ENCODE peak calls at places on chromosomes 2 and 18, in six cellular contexts. S, K, U, I, D and X are unnamed samples.

GRCh38 chr2:43135583-43135982 is 90.8 kb downstream of the ZFP36L2 start:
- DNase-seq in S (no peak), K (peak; percentile 59), U (no peak), I (no peak), D (no peak), X (no peak)

GRCh38 chr2:84846732-84847131 is 34.2 kb downstream of the TRABD2A start:
- DNase-seq in S (no peak), K (no peak), U (peak; percentile 56), I (no peak), D (no peak), X (no peak)

GRCh38 chr2:170249761-170250160 is 71.8 kb downstream of the MYO3B start:
- DNase-seq in S (no peak), K (no peak), U (no peak), I (no peak), D (no peak), X (no peak)

GRCh38 chr2:97992836-97993825 is 2.6 kb downstream of the TMEM131 start:
- DNase-seq in S (no peak), K (no peak), U (peak; percentile 56), I (no peak), D (no peak), X (no peak)

GRCh38 chr2:215436705-215437570 is 1.1 kb upstream of the FN1 start:
- DNase-seq in S (no peak), K (no peak), U (peak; percentile 53), I (no peak), D (peak; percentile 60), X (no peak)

GRCh38 chr2:120863661-120864320 is 128.1 kb downstream of the GLI2 start:
- DNase-seq in S (no peak), K (peak; percentile 66), U (peak; percentile 94), I (peak; percentile 75), D (peak; percentile 27), X (no peak)

GRCh38 chr2:47002480-47003381 is 87.1 kb upstream of the MCFD2 start:
- DNase-seq in S (no peak), K (no peak), U (peak; percentile 47), I (no peak), D (no peak), X (no peak)

GRCh38 chr18:75269140-75269676 is 58.6 kb downstream of the TSHZ1 start:
- DNase-seq in S (no peak), K (no peak), U (no peak), I (no peak), D (no peak), X (no peak)

GRCh38 chr2:161307676-161308075 is 549 bp upstream of the PSMD14 start:
- DNase-seq in S (no peak), K (no peak), U (no peak), I (no peak), D (no peak), X (no peak)

GRCh38 chr2:2520396-2520795 is 189.3 kb upstream of the MYT1L start:
- DNase-seq in S (no peak), K (no peak), U (no peak), I (peak; percentile 42), D (no peak), X (no peak)

GRCh38 chr2:100008960-100009359 is 133.4 kb downstream of the AFF3 start:
- DNase-seq in S (no peak), K (no peak), U (peak; percentile 61), I (no peak), D (no peak), X (no peak)

GRCh38 chr18:23573948-23574431 is 12.3 kb downstream of the NPC1 start:
- DNase-seq in S (peak; percentile 30), K (no peak), U (peak; percentile 77), I (no peak), D (peak; percentile 60), X (no peak)

GRCh38 chr18:73987247-73987980 is 160.2 kb downstream of the FBXO15 start:
- DNase-seq in S (no peak), K (no peak), U (peak; percentile 18), I (no peak), D (no peak), X (no peak)

GRCh38 chr18:77899972-77900754 is 650.5 kb downstream of the GALR1 start:
- DNase-seq in S (peak; percentile 44), K (peak; percentile 85), U (peak; percentile 72), I (no peak), D (no peak), X (peak; percentile 31)

GRCh38 chr18:76633504-76634259 is 138.6 kb upstream of the ZNF516 start:
- DNase-seq in S (no peak), K (no peak), U (no peak), I (no peak), D (no peak), X (no peak)

GRCh38 chr2:96325884-96326255 is 753 bp downstream of the ITPRIPL1 start:
- DNase-seq in S (peak; percentile 62), K (peak; percentile 81), U (no peak), I (peak; percentile 58), D (no peak), X (peak; percentile 14)

GRCh38 chr18:47912343-47912742 is 18.1 kb downstream of the SMAD2 start:
- DNase-seq in S (no peak), K (no peak), U (no peak), I (peak; percentile 72), D (no peak), X (no peak)

GRCh38 chr18:47909484-47909883 is 21.0 kb downstream of the SMAD2 start:
- DNase-seq in S (no peak), K (no peak), U (no peak), I (no peak), D (no peak), X (no peak)

GRCh38 chr18:47908523-47909039 is 21.9 kb downstream of the SMAD2 start:
- DNase-seq in S (no peak), K (no peak), U (no peak), I (no peak), D (no peak), X (no peak)

GRCh38 chr18:47912794-47913594 is 17.5 kb downstream of the SMAD2 start:
- DNase-seq in S (no peak), K (no peak), U (no peak), I (no peak), D (no peak), X (no peak)

DNA sequence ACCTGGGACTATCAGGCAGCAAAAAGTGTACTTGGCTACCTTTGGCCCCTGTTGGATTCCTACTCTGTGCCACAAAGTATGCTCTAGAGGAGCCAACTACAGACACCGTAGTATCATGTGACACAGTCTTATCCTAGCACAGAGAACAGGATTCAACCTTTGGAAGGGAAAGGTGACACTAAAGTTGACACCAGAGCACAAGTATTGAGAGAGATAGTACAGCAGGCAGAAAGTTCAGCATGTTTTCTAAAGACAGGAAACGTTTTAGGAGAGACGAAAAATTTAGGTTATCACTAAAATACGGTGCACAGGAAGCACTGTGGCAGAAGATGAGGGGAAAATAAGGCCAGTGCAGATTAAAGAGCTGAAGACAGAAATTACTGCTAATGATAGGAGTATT is 18.6 kb downstream of the SMAD2 start:
- DNase-seq in S (no peak), K (no peak), U (no peak), I (no peak), D (no peak), X (no peak)
- H3K27ac ChIP-seq in S (no peak overlapping the region), K (peak overlapping the region; percentile 49), U (no peak overlapping the region), I (peak overlapping the region; percentile 68), D (no peak overlapping the region), X (no peak overlapping the region)

DNA sequence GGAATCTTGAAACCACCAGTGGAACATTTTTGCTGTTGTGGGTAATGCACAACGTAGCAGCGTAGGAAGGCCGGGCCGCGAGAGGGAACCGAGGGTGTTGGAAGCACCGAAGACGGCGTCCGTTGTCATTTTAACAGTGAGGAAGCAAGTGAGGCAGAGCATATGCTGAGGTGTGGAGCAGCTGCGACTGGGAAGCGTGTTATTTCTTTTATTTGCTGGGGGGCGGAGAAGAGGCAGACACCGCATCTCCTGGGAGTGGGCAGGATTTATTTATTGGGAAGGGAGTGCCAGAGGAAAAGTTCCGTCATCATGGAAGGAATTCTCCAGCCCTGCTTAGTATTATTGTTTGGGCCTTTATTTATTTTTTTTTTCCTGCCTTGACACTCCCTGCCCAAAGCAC is 232.8 kb downstream of the KLHL29 start:
- DNase-seq in S (no peak), K (peak; percentile 46), U (no peak), I (peak; percentile 92), D (no peak), X (peak; percentile 16)
- H3K27ac ChIP-seq in S (no peak overlapping the region), K (no peak overlapping the region), U (peak overlapping the region; percentile 38), I (peak overlapping the region; percentile 88), D (peak overlapping the region; percentile 74), X (no peak overlapping the region)

GRCh38 chr2:135875491-135876065 is 665 bp downstream of the MCM6 start:
- DNase-seq in S (peak; percentile 84), K (peak; percentile 90), U (peak; percentile 83), I (peak; percentile 73), D (peak; percentile 77), X (peak; percentile 46)
- H3K27ac ChIP-seq in S (peak overlapping the region; percentile 96), K (peak overlapping the region; percentile 76), U (peak overlapping the region; percentile 78), I (peak overlapping the region; percentile 79), D (peak overlapping the region; percentile 82), X (peak overlapping the region; percentile 57)

GRCh38 chr2:72035518-72036172 is 112.0 kb downstream of the CYP26B1 start:
- DNase-seq in S (no peak), K (peak; percentile 64), U (peak; percentile 46), I (no peak), D (no peak), X (no peak)
- H3K27ac ChIP-seq in S (no peak overlapping the region), K (no peak overlapping the region), U (no peak overlapping the region), I (no peak overlapping the region), D (no peak overlapping the region), X (no peak overlapping the region)

GRCh38 chr2:173252581-173252980 is 102.1 kb upstream of the CDCA7 start:
- DNase-seq in S (no peak), K (no peak), U (no peak), I (no peak), D (no peak), X (no peak)
- H3K27ac ChIP-seq in S (no peak overlapping the region), K (no peak overlapping the region), U (no peak overlapping the region), I (no peak overlapping the region), D (no peak overlapping the region), X (no peak overlapping the region)

GRCh38 chr2:61771904-61772845 is 81.7 kb downstream of the FAM161A start:
- DNase-seq in S (no peak), K (no peak), U (no peak), I (no peak), D (no peak), X (no peak)

GRCh38 chr2:61769093-61769675 is 84.7 kb downstream of the FAM161A start:
- DNase-seq in S (no peak), K (no peak), U (no peak), I (no peak), D (no peak), X (no peak)

GRCh38 chr2:61770746-61771145 is 83.1 kb downstream of the FAM161A start:
- DNase-seq in S (no peak), K (no peak), U (peak; percentile 76), I (no peak), D (no peak), X (no peak)

GRCh38 chr2:61775956-61776570 is 77.8 kb downstream of the FAM161A start:
- DNase-seq in S (no peak), K (no peak), U (no peak), I (no peak), D (no peak), X (no peak)

DNA sequence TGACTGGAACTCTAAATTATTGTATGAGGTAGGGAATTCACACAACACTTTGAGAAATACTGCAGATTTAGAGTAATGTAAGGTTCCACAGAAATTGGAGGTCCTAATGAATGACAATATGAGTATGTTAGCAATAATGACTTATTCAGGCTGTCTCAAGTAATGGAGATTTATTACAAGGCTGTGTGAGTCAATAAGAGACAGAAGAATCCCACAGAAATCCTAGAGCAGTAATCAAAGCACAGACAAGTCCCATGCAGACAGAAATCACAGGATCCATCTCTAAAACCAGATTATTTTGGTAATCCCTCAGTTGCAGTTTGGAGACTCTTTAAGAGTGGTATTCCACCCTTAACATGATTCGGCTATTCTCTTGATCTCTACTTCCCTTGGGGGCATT is 83.6 kb downstream of the FAM161A start:
- DNase-seq in S (no peak), K (no peak), U (peak; percentile 55), I (no peak), D (no peak), X (no peak)
- H3K27ac ChIP-seq in S (no peak overlapping the region), K (no peak overlapping the region), U (peak overlapping the region; percentile 80), I (no peak overlapping the region), D (no peak overlapping the region), X (no peak overlapping the region)